ENCODE peak calls at places on chromosome 19, in four cellular contexts. One of them, this sample, is unnamed.

GRCh38 chr19:6059396-6059947 is 50.8 kb downstream of the RFX2 start:
- DNase-seq in fibroblast of lung: no peak
- DNase-seq in NCI-H446: no peak
- DNase-seq in stromal cell of bone marrow: no peak
- DNase-seq in this sample: no peak

GRCh38 chr19:13689050-13689449 is 75.3 kb upstream of the MRI1 start:
- DNase-seq in fibroblast of lung: peak
- DNase-seq in NCI-H446: peak
- DNase-seq in stromal cell of bone marrow: no peak
- DNase-seq in this sample: peak

GRCh38 chr19:11028146-11028545 is 61.1 kb upstream of the LDLR start:
- DNase-seq in fibroblast of lung: no peak
- DNase-seq in NCI-H446: no peak
- DNase-seq in stromal cell of bone marrow: no peak
- DNase-seq in this sample: no peak

GRCh38 chr19:7988307-7988706 is 17.1 kb downstream of the ELAVL1 start:
- DNase-seq in fibroblast of lung: no peak
- DNase-seq in NCI-H446: no peak
- DNase-seq in stromal cell of bone marrow: no peak
- DNase-seq in this sample: no peak

GRCh38 chr19:45247136-45247535 is 1.9 kb upstream of the EXOC3L2 start:
- DNase-seq in fibroblast of lung: no peak
- DNase-seq in NCI-H446: no peak
- DNase-seq in stromal cell of bone marrow: no peak
- DNase-seq in this sample: no peak

GRCh38 chr19:48403606-48404005 is 10.1 kb downstream of the GRIN2D start:
- DNase-seq in fibroblast of lung: peak
- DNase-seq in NCI-H446: peak
- DNase-seq in stromal cell of bone marrow: no peak
- DNase-seq in this sample: peak

GRCh38 chr19:2603320-2603719 is 99.2 kb downstream of the GNG7 start:
- DNase-seq in fibroblast of lung: peak
- DNase-seq in NCI-H446: no peak
- DNase-seq in stromal cell of bone marrow: no peak
- DNase-seq in this sample: no peak

GRCh38 chr19:10863107-10863700 is 8.1 kb upstream of the CARM1 start:
- DNase-seq in fibroblast of lung: no peak
- DNase-seq in NCI-H446: no peak
- DNase-seq in stromal cell of bone marrow: peak
- DNase-seq in this sample: no peak

GRCh38 chr19:13965926-13966683 is 13.8 kb downstream of the DCAF15 start:
- DNase-seq in fibroblast of lung: no peak
- DNase-seq in NCI-H446: no peak
- DNase-seq in stromal cell of bone marrow: no peak
- DNase-seq in this sample: no peak

GRCh38 chr19:44190020-44190419 is 22.3 kb upstream of the ZNF227 start:
- DNase-seq in fibroblast of lung: no peak
- DNase-seq in NCI-H446: no peak
- DNase-seq in stromal cell of bone marrow: no peak
- DNase-seq in this sample: no peak

GRCh38 chr19:56837004-56837403 is 3.5 kb downstream of the PEG3 start:
- DNase-seq in fibroblast of lung: no peak
- DNase-seq in NCI-H446: no peak
- DNase-seq in stromal cell of bone marrow: no peak
- DNase-seq in this sample: no peak

GRCh38 chr19:52554216-52554971 is 15.7 kb upstream of the ZNF701 start:
- DNase-seq in fibroblast of lung: no peak
- DNase-seq in NCI-H446: no peak
- DNase-seq in stromal cell of bone marrow: no peak
- DNase-seq in this sample: no peak

GRCh38 chr19:14977128-14977527 is 2.5 kb downstream of the SLC1A6 start:
- DNase-seq in fibroblast of lung: no peak
- DNase-seq in NCI-H446: no peak
- DNase-seq in stromal cell of bone marrow: no peak
- DNase-seq in this sample: no peak

GRCh38 chr19:4454952-4455738 is 2.4 kb downstream of the UBXN6 start:
- DNase-seq in fibroblast of lung: peak
- DNase-seq in NCI-H446: peak
- DNase-seq in stromal cell of bone marrow: peak
- DNase-seq in this sample: no peak

GRCh38 chr19:38247734-38248268 is 8.4 kb downstream of the PPP1R14A start:
- DNase-seq in fibroblast of lung: no peak
- DNase-seq in NCI-H446: no peak
- DNase-seq in stromal cell of bone marrow: no peak
- DNase-seq in this sample: no peak

GRCh38 chr19:5937550-5937949 is 23.5 kb downstream of the CAPS start:
- DNase-seq in fibroblast of lung: no peak
- DNase-seq in NCI-H446: no peak
- DNase-seq in stromal cell of bone marrow: no peak
- DNase-seq in this sample: no peak

GRCh38 chr19:35240322-35240721 is 8.5 kb upstream of the LSR start:
- DNase-seq in fibroblast of lung: no peak
- DNase-seq in NCI-H446: no peak
- DNase-seq in stromal cell of bone marrow: no peak
- DNase-seq in this sample: no peak

GRCh38 chr19:5827891-5828660 is 11.4 kb downstream of the FUT6 start:
- DNase-seq in fibroblast of lung: peak
- DNase-seq in NCI-H446: peak
- DNase-seq in stromal cell of bone marrow: peak
- DNase-seq in this sample: peak

GRCh38 chr19:41956621-41957020 is 2.5 kb downstream of the RABAC1 start:
- DNase-seq in fibroblast of lung: no peak
- DNase-seq in NCI-H446: no peak
- DNase-seq in stromal cell of bone marrow: no peak
- DNase-seq in this sample: no peak

GRCh38 chr19:2034729-2035589 is 16.1 kb downstream of the MKNK2 start:
- DNase-seq in fibroblast of lung: peak
- DNase-seq in NCI-H446: peak
- DNase-seq in stromal cell of bone marrow: no peak
- DNase-seq in this sample: no peak

GRCh38 chr19:20513179-20513934 is 52.2 kb downstream of the ZNF737 start:
- DNase-seq in fibroblast of lung: no peak
- DNase-seq in NCI-H446: no peak
- DNase-seq in stromal cell of bone marrow: no peak
- DNase-seq in this sample: no peak

GRCh38 chr19:47581605-47582319 is 8.8 kb upstream of the ZNF541 start:
- DNase-seq in fibroblast of lung: no peak
- DNase-seq in NCI-H446: no peak
- DNase-seq in stromal cell of bone marrow: no peak
- DNase-seq in this sample: no peak

GRCh38 chr19:4069331-4069959 is 2.7 kb upstream of the ZBTB7A start:
- DNase-seq in fibroblast of lung: no peak
- DNase-seq in NCI-H446: no peak
- DNase-seq in stromal cell of bone marrow: no peak
- DNase-seq in this sample: no peak

GRCh38 chr19:15759962-15760565 is 22.3 kb downstream of the OR10H3 start:
- DNase-seq in fibroblast of lung: no peak
- DNase-seq in NCI-H446: no peak
- DNase-seq in stromal cell of bone marrow: no peak
- DNase-seq in this sample: no peak

GRCh38 chr19:43504426-43505185 is at the start of gene PHLDB3:
- DNase-seq in fibroblast of lung: no peak
- DNase-seq in NCI-H446: peak
- DNase-seq in stromal cell of bone marrow: no peak
- DNase-seq in this sample: peak

GRCh38 chr19:34837262-34837661 is 64.2 kb upstream of the ZNF599 start:
- DNase-seq in fibroblast of lung: no peak
- DNase-seq in NCI-H446: no peak
- DNase-seq in stromal cell of bone marrow: no peak
- DNase-seq in this sample: peak

GRCh38 chr19:1131718-1132552 is 28.1 kb downstream of the GPX4 start:
- DNase-seq in fibroblast of lung: peak
- DNase-seq in NCI-H446: no peak
- DNase-seq in stromal cell of bone marrow: peak
- DNase-seq in this sample: no peak

GRCh38 chr19:31510635-31511034 is 161.4 kb upstream of the TSHZ3 start:
- DNase-seq in fibroblast of lung: no peak
- DNase-seq in NCI-H446: no peak
- DNase-seq in stromal cell of bone marrow: no peak
- DNase-seq in this sample: no peak

GRCh38 chr19:47144630-47145029 is 14.0 kb downstream of the SAE1 start:
- DNase-seq in fibroblast of lung: no peak
- DNase-seq in NCI-H446: no peak
- DNase-seq in stromal cell of bone marrow: no peak
- DNase-seq in this sample: no peak

GRCh38 chr19:5913739-5914357 is at the start of gene CAPS:
- DNase-seq in fibroblast of lung: peak
- DNase-seq in NCI-H446: no peak
- DNase-seq in stromal cell of bone marrow: peak
- DNase-seq in this sample: no peak

GRCh38 chr19:10271543-10272086 is 695 bp downstream of the ICAM1 start:
- DNase-seq in fibroblast of lung: no peak
- DNase-seq in NCI-H446: no peak
- DNase-seq in stromal cell of bone marrow: no peak
- DNase-seq in this sample: no peak

GRCh38 chr19:18529782-18530181 is 7.9 kb upstream of the ELL start:
- DNase-seq in fibroblast of lung: no peak
- DNase-seq in NCI-H446: no peak
- DNase-seq in stromal cell of bone marrow: no peak
- DNase-seq in this sample: no peak

GRCh38 chr19:7115721-7116120 is 46.2 kb downstream of the ZNF557 start:
- DNase-seq in fibroblast of lung: no peak
- DNase-seq in NCI-H446: no peak
- DNase-seq in stromal cell of bone marrow: no peak
- DNase-seq in this sample: no peak

GRCh38 chr19:48962029-48962848 is 2.9 kb upstream of the FTL start:
- DNase-seq in fibroblast of lung: peak
- DNase-seq in NCI-H446: no peak
- DNase-seq in stromal cell of bone marrow: no peak
- DNase-seq in this sample: no peak

GRCh38 chr19:7265963-7266362 is 28.3 kb downstream of the INSR start:
- DNase-seq in fibroblast of lung: no peak
- DNase-seq in NCI-H446: no peak
- DNase-seq in stromal cell of bone marrow: no peak
- DNase-seq in this sample: no peak

GRCh38 chr19:43229315-43229714 is 23.9 kb upstream of the PSG4 start:
- DNase-seq in fibroblast of lung: no peak
- DNase-seq in NCI-H446: no peak
- DNase-seq in stromal cell of bone marrow: no peak
- DNase-seq in this sample: no peak

GRCh38 chr19:19670070-19670551 is 1.5 kb downstream of the ZNF101 start:
- DNase-seq in fibroblast of lung: no peak
- DNase-seq in NCI-H446: no peak
- DNase-seq in stromal cell of bone marrow: no peak
- DNase-seq in this sample: no peak